ENCODE peak calls at places on chromosomes 3 and 15, in seven cellular contexts. M, X, G, A, I, F and R are unnamed samples.

GRCh38 chr3:181604267-181604666 is 107.5 kb upstream of the SOX2 start:
- DNase-seq in F (no peak), I (no peak), M (no peak), A (no peak), X (no peak), G (no peak), R (no peak)

GRCh38 chr3:190865828-190866227 is 3.3 kb upstream of the GMNC start:
- DNase-seq in F (peak; percentile 17), M (peak; percentile 46), I (no peak), G (no peak), X (no peak), A (no peak), R (peak; percentile 76)

GRCh38 chr15:25900426-25900825 is 37.3 kb upstream of the ATP10A start:
- DNase-seq in X (no peak), I (no peak), M (no peak), F (no peak), G (no peak), A (peak; percentile 53), R (no peak)

GRCh38 chr3:119184808-119185690 is 11.7 kb downstream of the UPK1B start:
- DNase-seq in G (no peak), F (peak; percentile 67), I (no peak), A (peak; percentile 93), X (peak; percentile 12), M (no peak), R (peak; percentile 47)

GRCh38 chr15:42140383-42141070 is 15.9 kb downstream of the PLA2G4F start:
- DNase-seq in I (no peak), M (no peak), F (no peak), G (peak; percentile 28), A (no peak), X (no peak), R (no peak)

GRCh38 chr3:30672959-30673358 is 66.6 kb downstream of the TGFBR2 start:
- DNase-seq in I (no peak), X (no peak), M (no peak), A (peak; percentile 48), G (no peak), F (no peak), R (no peak)

GRCh38 chr3:72872183-72872582 is 15.7 kb upstream of the GXYLT2 start:
- DNase-seq in M (no peak), X (no peak), I (no peak), G (no peak), A (peak; percentile 74), F (no peak), R (no peak)

GRCh38 chr3:194782767-194783404 is 97.2 kb downstream of the FAM43A start:
- DNase-seq in X (peak; percentile 51), F (no peak), M (no peak), A (peak; percentile 75), I (no peak), G (peak; percentile 22), R (no peak)

GRCh38 chr3:59254433-59254832 is 204.6 kb upstream of the CFAP20DC start:
- DNase-seq in I (no peak), F (no peak), X (no peak), M (no peak), G (no peak), A (no peak), R (no peak)

GRCh38 chr15:73046073-73046472 is 6.2 kb upstream of the NEO1 start:
- DNase-seq in X (no peak), A (no peak), F (no peak), G (no peak), I (no peak), M (no peak), R (no peak)

GRCh38 chr3:192825657-192826200 is 91.9 kb downstream of the MB21D2 start:
- DNase-seq in I (no peak), A (peak; percentile 67), G (no peak), M (no peak), F (peak; percentile 14), X (peak; percentile 28), R (peak; percentile 51)

GRCh38 chr15:76065267-76065666 is 5.5 kb downstream of the TMEM266 start:
- DNase-seq in M (no peak), G (no peak), I (no peak), X (no peak), A (no peak), F (no peak), R (no peak)

GRCh38 chr15:60758961-60759729 is 280.2 kb upstream of the ICE2 start:
- DNase-seq in A (peak; percentile 94), X (no peak), G (no peak), M (no peak), I (no peak), F (peak; percentile 10), R (no peak)

GRCh38 chr15:75138016-75138999 is 63.4 kb upstream of the C15orf39 start:
- DNase-seq in G (no peak), X (no peak), M (no peak), A (peak; percentile 16), I (no peak), F (no peak), R (no peak)

GRCh38 chr3:196323723-196324122 is 5.7 kb upstream of the DYNLT2B start:
- DNase-seq in X (peak; percentile 37), G (no peak), I (no peak), A (no peak), F (no peak), M (peak; percentile 71), R (no peak)

DNA sequence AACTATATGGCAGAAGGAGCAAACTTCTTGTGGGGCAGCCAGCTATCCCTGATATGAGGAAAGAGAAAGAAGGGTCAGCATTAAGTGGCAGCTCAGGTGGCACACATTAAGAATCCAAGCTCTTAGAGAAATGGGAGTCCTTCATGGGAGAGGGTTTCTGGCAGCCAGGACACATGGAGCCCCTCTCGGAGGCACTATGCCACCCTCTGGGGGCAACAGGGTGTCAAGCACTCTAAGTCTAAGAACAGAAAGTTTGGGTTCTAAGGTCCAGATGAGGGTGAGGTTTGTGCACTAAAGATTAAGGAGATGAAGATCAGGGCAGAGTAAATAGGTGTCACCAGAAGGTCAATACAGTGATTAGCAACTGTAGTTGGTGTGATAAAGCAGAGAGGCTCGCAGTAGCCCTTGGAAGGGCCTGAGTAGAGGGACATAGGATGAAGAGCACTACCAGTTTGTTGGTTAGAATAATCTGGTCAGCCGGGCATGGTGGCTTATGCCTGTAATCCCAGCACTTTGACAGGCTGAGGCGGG is 89.3 kb downstream of the ST6GAL1 start:
- DNase-seq in M (peak; percentile 34), F (no peak), I (no peak), X (peak; percentile 9), G (no peak), A (no peak), R (no peak)
- TF ChIP-seq CTCF in M (peak; percentile 62), F (no peak), I (peak; percentile 13), X (peak; percentile 53), G (no peak), A (no peak), R (no peak)

GRCh38 chr3:123315271-123315595 is 113.5 kb downstream of the SEC22A start:
- DNase-seq in G (no peak), I (no peak), M (no peak), F (no peak), X (no peak), A (no peak), R (no peak)
- TF ChIP-seq CTCF in G (no peak), I (no peak), M (no peak), F (no peak), X (no peak), A (no peak), R (no peak)

GRCh38 chr3:130893240-130894129 is at the start of gene ATP2C1:
- DNase-seq in A (peak; percentile 92), M (peak; percentile 97), X (peak; percentile 92), I (peak; percentile 95), G (peak; percentile 95), F (peak; percentile 92), R (peak; percentile 99)
- TF ChIP-seq CTCF in A (peak; percentile 21), M (no peak), X (peak; percentile 13), I (no peak), G (peak; percentile 69), F (peak; percentile 66), R (no peak)

GRCh38 chr3:83033123-83033522 is 1271.7 kb upstream of the GBE1 start:
- DNase-seq in A (peak; percentile 23), I (no peak), G (no peak), F (no peak), X (no peak), M (no peak), R (no peak)

GRCh38 chr3:83035704-83036010 is 1274.2 kb upstream of the GBE1 start:
- DNase-seq in M (no peak), A (no peak), G (no peak), I (no peak), F (no peak), X (no peak), R (no peak)

GRCh38 chr3:83039422-83039821 is 1278.0 kb upstream of the GBE1 start:
- DNase-seq in F (no peak), M (peak; percentile 2), I (no peak), X (no peak), A (peak; percentile 63), G (no peak), R (no peak)

DNA sequence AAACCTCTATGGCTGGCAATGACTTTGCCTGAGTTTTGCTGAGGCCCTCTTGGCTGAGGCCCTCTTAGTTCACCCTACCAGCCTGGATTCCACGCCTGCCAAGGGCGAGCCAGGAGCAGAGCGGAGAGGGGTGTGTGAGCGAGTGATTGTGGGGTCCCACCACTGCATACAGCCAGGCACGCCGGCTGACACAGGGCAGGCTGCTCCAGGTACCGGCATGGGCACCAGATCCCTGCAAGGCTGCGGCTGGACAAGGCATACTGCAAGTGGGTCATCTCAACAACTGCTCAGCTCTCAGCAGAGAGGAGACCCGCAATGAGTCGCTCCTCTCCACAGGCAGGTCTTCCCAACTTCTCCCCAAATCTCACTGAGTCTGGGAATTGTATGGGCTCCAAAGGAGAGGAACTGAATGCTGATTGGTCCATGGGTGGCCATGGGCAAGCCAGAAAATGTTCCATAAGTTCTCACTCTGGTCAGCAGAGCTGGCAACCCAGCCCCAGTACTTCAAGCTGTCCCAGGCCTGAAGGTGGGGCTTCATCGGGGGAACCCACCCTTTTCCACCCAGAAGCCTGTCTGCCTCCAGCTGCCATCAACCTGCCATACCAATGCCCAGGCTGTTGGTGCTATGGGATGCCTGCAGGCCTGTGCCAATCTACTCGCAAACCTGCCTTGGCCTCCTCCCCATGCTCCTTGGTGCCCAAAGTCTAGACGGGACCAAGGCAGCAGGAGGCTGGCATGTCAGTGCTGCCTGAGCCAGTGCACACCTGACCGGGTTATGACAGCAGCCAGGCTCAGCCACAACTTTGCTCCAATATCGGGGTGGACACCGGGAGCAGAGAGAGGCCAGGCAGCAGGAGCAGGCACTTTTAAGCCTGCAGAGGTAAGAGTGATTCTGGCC is 1273.6 kb upstream of the GBE1 start:
- DNase-seq in A (no peak), I (no peak), M (no peak), X (no peak), F (no peak), G (peak; percentile 36), R (no peak)
- TF ChIP-seq CTCF in A (no peak), I (no peak), M (no peak), X (no peak), F (no peak), G (no peak), R (no peak)